ENCODE peak calls at places on chromosomes 6 and 20, in nine cellular contexts. One of them, this sample, is unnamed.

GRCh38 chr20:10131612-10132345 is 86.9 kb upstream of the SNAP25 start:
- DNase-seq in left ventricle myocardium inferior: peak; percentile 64
- DNase-seq in foreskin keratinocyte: peak; percentile 23
- DNase-seq in heart right ventricle: peak; percentile 71
- DNase-seq in iPS DF 6.9: peak; percentile 18
- DNase-seq in HAP-1: no peak
- DNase-seq in fibroblast of lung: peak; percentile 83
- DNase-seq in neural progenitor cell: peak; percentile 20
- DNase-seq in IMR-90: peak; percentile 67
- DNase-seq in this sample: peak; percentile 80

GRCh38 chr6:2094637-2095036 is 150.8 kb downstream of the GMDS start:
- DNase-seq in foreskin keratinocyte: no peak
- DNase-seq in HAP-1: no peak
- DNase-seq in heart right ventricle: no peak
- DNase-seq in neural progenitor cell: no peak
- DNase-seq in iPS DF 6.9: no peak
- DNase-seq in left ventricle myocardium inferior: no peak
- DNase-seq in IMR-90: no peak
- DNase-seq in fibroblast of lung: no peak
- DNase-seq in this sample: no peak

GRCh38 chr20:50014570-50015562 is 32.1 kb downstream of the SNAI1 start:
- DNase-seq in neural progenitor cell: no peak
- DNase-seq in HAP-1: no peak
- DNase-seq in foreskin keratinocyte: no peak
- DNase-seq in fibroblast of lung: no peak
- DNase-seq in heart right ventricle: no peak
- DNase-seq in IMR-90: no peak
- DNase-seq in iPS DF 6.9: no peak
- DNase-seq in left ventricle myocardium inferior: no peak
- DNase-seq in this sample: no peak

GRCh38 chr6:3915076-3915791 is 66.1 kb downstream of the FAM50B start:
- DNase-seq in heart right ventricle: no peak
- DNase-seq in left ventricle myocardium inferior: no peak
- DNase-seq in neural progenitor cell: no peak
- DNase-seq in HAP-1: no peak
- DNase-seq in iPS DF 6.9: no peak
- DNase-seq in foreskin keratinocyte: no peak
- DNase-seq in IMR-90: no peak
- DNase-seq in fibroblast of lung: no peak
- DNase-seq in this sample: no peak

GRCh38 chr6:54327631-54328030 is 19.4 kb downstream of the TINAG start:
- DNase-seq in foreskin keratinocyte: no peak
- DNase-seq in iPS DF 6.9: no peak
- DNase-seq in left ventricle myocardium inferior: no peak
- DNase-seq in HAP-1: no peak
- DNase-seq in IMR-90: peak; percentile 0
- DNase-seq in fibroblast of lung: peak; percentile 3
- DNase-seq in neural progenitor cell: no peak
- DNase-seq in heart right ventricle: no peak
- DNase-seq in this sample: no peak

GRCh38 chr6:1482381-1483166 is 93.2 kb downstream of the FOXF2 start:
- DNase-seq in left ventricle myocardium inferior: no peak
- DNase-seq in neural progenitor cell: no peak
- DNase-seq in IMR-90: peak; percentile 44
- DNase-seq in heart right ventricle: no peak
- DNase-seq in fibroblast of lung: no peak
- DNase-seq in HAP-1: no peak
- DNase-seq in iPS DF 6.9: no peak
- DNase-seq in foreskin keratinocyte: peak; percentile 59
- DNase-seq in this sample: no peak

GRCh38 chr20:50221501-50222323 is 31.1 kb downstream of the CEBPB start:
- DNase-seq in left ventricle myocardium inferior: peak; percentile 33
- DNase-seq in fibroblast of lung: peak; percentile 47
- DNase-seq in iPS DF 6.9: no peak
- DNase-seq in heart right ventricle: no peak
- DNase-seq in IMR-90: peak; percentile 17
- DNase-seq in neural progenitor cell: no peak
- DNase-seq in foreskin keratinocyte: no peak
- DNase-seq in HAP-1: no peak
- DNase-seq in this sample: no peak

GRCh38 chr6:138776659-138777058 is 3.1 kb downstream of the CCDC28A start:
- DNase-seq in foreskin keratinocyte: no peak
- DNase-seq in IMR-90: no peak
- DNase-seq in iPS DF 6.9: no peak
- DNase-seq in neural progenitor cell: no peak
- DNase-seq in left ventricle myocardium inferior: no peak
- DNase-seq in HAP-1: no peak
- DNase-seq in fibroblast of lung: no peak
- DNase-seq in heart right ventricle: no peak
- DNase-seq in this sample: no peak

GRCh38 chr20:25532015-25532751 is 53.1 kb downstream of the NINL start:
- DNase-seq in fibroblast of lung: no peak
- DNase-seq in IMR-90: no peak
- DNase-seq in neural progenitor cell: peak; percentile 82
- DNase-seq in HAP-1: peak; percentile 17
- DNase-seq in left ventricle myocardium inferior: no peak
- DNase-seq in heart right ventricle: no peak
- DNase-seq in foreskin keratinocyte: peak; percentile 69
- DNase-seq in iPS DF 6.9: no peak
- DNase-seq in this sample: no peak

GRCh38 chr6:157806496-157807215 is 16.4 kb upstream of the SNX9 start:
- DNase-seq in heart right ventricle: no peak
- DNase-seq in neural progenitor cell: no peak
- DNase-seq in fibroblast of lung: no peak
- DNase-seq in IMR-90: no peak
- DNase-seq in left ventricle myocardium inferior: no peak
- DNase-seq in HAP-1: no peak
- DNase-seq in foreskin keratinocyte: no peak
- DNase-seq in iPS DF 6.9: no peak
- DNase-seq in this sample: no peak

GRCh38 chr20:2114990-2115681 is 13.5 kb downstream of the STK35 start:
- DNase-seq in HAP-1: no peak
- DNase-seq in fibroblast of lung: peak; percentile 11
- DNase-seq in IMR-90: peak; percentile 72
- DNase-seq in heart right ventricle: no peak
- DNase-seq in neural progenitor cell: no peak
- DNase-seq in iPS DF 6.9: no peak
- DNase-seq in foreskin keratinocyte: no peak
- DNase-seq in left ventricle myocardium inferior: peak; percentile 40
- DNase-seq in this sample: no peak

GRCh38 chr6:7137335-7138106 is 29.8 kb downstream of the RREB1 start:
- DNase-seq in HAP-1: peak; percentile 77
- DNase-seq in IMR-90: peak; percentile 77
- DNase-seq in heart right ventricle: peak; percentile 53
- DNase-seq in left ventricle myocardium inferior: peak; percentile 59
- DNase-seq in iPS DF 6.9: no peak
- DNase-seq in neural progenitor cell: peak; percentile 48
- DNase-seq in fibroblast of lung: peak; percentile 71
- DNase-seq in foreskin keratinocyte: peak; percentile 62
- DNase-seq in this sample: peak; percentile 76

GRCh38 chr20:878511-879307 is 37.4 kb downstream of the ANGPT4 start:
- DNase-seq in iPS DF 6.9: peak; percentile 27
- DNase-seq in neural progenitor cell: peak; percentile 85
- DNase-seq in HAP-1: peak; percentile 78
- DNase-seq in left ventricle myocardium inferior: no peak
- DNase-seq in foreskin keratinocyte: no peak
- DNase-seq in fibroblast of lung: peak; percentile 11
- DNase-seq in heart right ventricle: no peak
- DNase-seq in IMR-90: peak; percentile 20
- DNase-seq in this sample: no peak

GRCh38 chr6:154996841-154997311 is 1.8 kb downstream of the TIAM2 start:
- DNase-seq in heart right ventricle: no peak
- DNase-seq in foreskin keratinocyte: peak; percentile 65
- DNase-seq in neural progenitor cell: peak; percentile 47
- DNase-seq in iPS DF 6.9: no peak
- DNase-seq in fibroblast of lung: no peak
- DNase-seq in left ventricle myocardium inferior: no peak
- DNase-seq in IMR-90: no peak
- DNase-seq in HAP-1: peak; percentile 33
- DNase-seq in this sample: no peak

GRCh38 chr6:52420668-52421358 is 671 bp downstream of the EFHC1 start:
- DNase-seq in foreskin keratinocyte: peak; percentile 42
- DNase-seq in fibroblast of lung: peak; percentile 52
- DNase-seq in iPS DF 6.9: no peak
- DNase-seq in HAP-1: peak; percentile 71
- DNase-seq in neural progenitor cell: peak; percentile 50
- DNase-seq in IMR-90: peak; percentile 33
- DNase-seq in heart right ventricle: no peak
- DNase-seq in left ventricle myocardium inferior: no peak
- DNase-seq in this sample: no peak

GRCh38 chr20:24766826-24767622 is 182.0 kb upstream of the CST7 start:
- DNase-seq in HAP-1: no peak
- DNase-seq in IMR-90: no peak
- DNase-seq in left ventricle myocardium inferior: no peak
- DNase-seq in foreskin keratinocyte: peak; percentile 43
- DNase-seq in heart right ventricle: no peak
- DNase-seq in neural progenitor cell: no peak
- DNase-seq in fibroblast of lung: no peak
- DNase-seq in iPS DF 6.9: no peak
- DNase-seq in this sample: no peak

GRCh38 chr6:45200510-45200909 is 127.6 kb upstream of the RUNX2 start:
- DNase-seq in fibroblast of lung: no peak
- DNase-seq in IMR-90: no peak
- DNase-seq in heart right ventricle: no peak
- DNase-seq in iPS DF 6.9: no peak
- DNase-seq in neural progenitor cell: no peak
- DNase-seq in foreskin keratinocyte: no peak
- DNase-seq in left ventricle myocardium inferior: no peak
- DNase-seq in HAP-1: no peak
- DNase-seq in this sample: no peak

GRCh38 chr6:127578900-127579299 is 1.9 kb downstream of the C6orf58 start:
- DNase-seq in left ventricle myocardium inferior: no peak
- DNase-seq in foreskin keratinocyte: no peak
- DNase-seq in heart right ventricle: no peak
- DNase-seq in iPS DF 6.9: no peak
- DNase-seq in HAP-1: no peak
- DNase-seq in IMR-90: no peak
- DNase-seq in fibroblast of lung: no peak
- DNase-seq in neural progenitor cell: no peak
- DNase-seq in this sample: no peak
- H3K4me1 ChIP-seq in left ventricle myocardium inferior: no peaks in the 10 kb centered on the region
- H3K4me1 ChIP-seq in foreskin keratinocyte: peaks cover 12% of the 10 kb centered on the region
- H3K4me1 ChIP-seq in heart right ventricle: no peaks in the 10 kb centered on the region
- H3K4me1 ChIP-seq in iPS DF 6.9: no peaks in the 10 kb centered on the region
- H3K4me1 ChIP-seq in HAP-1: no peaks in the 10 kb centered on the region
- H3K4me1 ChIP-seq in IMR-90: no peaks in the 10 kb centered on the region
- H3K4me1 ChIP-seq in fibroblast of lung: no peaks in the 10 kb centered on the region
- H3K4me1 ChIP-seq in neural progenitor cell: no peaks in the 10 kb centered on the region
- H3K4me1 ChIP-seq in this sample: no peaks in the 10 kb centered on the region

DNA sequence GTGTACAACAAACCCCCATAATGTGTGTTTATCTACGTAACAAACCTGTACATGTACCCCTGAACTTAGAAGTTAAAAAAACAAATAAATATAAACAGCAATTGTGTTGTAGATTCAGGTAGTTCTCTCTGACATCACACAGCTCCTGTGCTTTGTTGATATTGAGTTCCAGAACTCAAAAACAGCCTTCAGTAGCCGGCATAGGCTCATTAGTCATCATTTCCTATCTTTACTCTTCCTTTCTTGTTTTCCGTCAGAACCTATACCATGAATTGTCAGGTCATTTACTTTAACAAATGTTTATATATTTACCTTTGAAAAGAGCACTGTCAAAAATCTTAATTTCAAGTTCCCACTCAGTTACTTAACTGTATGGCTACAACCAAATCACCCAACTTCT is 88.8 kb downstream of the ADTRP start:
- DNase-seq in IMR-90: no peak
- DNase-seq in left ventricle myocardium inferior: no peak
- DNase-seq in neural progenitor cell: no peak
- DNase-seq in heart right ventricle: no peak
- DNase-seq in fibroblast of lung: no peak
- DNase-seq in HAP-1: no peak
- DNase-seq in foreskin keratinocyte: no peak
- DNase-seq in iPS DF 6.9: no peak
- DNase-seq in this sample: no peak
- H3K27me3 ChIP-seq in IMR-90: no peaks in the 10 kb centered on the region
- H3K27me3 ChIP-seq in left ventricle myocardium inferior: no peaks in the 10 kb centered on the region
- H3K27me3 ChIP-seq in neural progenitor cell: no peaks in the 10 kb centered on the region
- H3K27me3 ChIP-seq in heart right ventricle: no peaks in the 10 kb centered on the region
- H3K27me3 ChIP-seq in fibroblast of lung: no peaks in the 10 kb centered on the region
- H3K27me3 ChIP-seq in HAP-1: no peaks in the 10 kb centered on the region
- H3K27me3 ChIP-seq in foreskin keratinocyte: no peaks in the 10 kb centered on the region
- H3K27me3 ChIP-seq in iPS DF 6.9: no peaks in the 10 kb centered on the region
- H3K27me3 ChIP-seq in this sample: no peaks in the 10 kb centered on the region

DNA sequence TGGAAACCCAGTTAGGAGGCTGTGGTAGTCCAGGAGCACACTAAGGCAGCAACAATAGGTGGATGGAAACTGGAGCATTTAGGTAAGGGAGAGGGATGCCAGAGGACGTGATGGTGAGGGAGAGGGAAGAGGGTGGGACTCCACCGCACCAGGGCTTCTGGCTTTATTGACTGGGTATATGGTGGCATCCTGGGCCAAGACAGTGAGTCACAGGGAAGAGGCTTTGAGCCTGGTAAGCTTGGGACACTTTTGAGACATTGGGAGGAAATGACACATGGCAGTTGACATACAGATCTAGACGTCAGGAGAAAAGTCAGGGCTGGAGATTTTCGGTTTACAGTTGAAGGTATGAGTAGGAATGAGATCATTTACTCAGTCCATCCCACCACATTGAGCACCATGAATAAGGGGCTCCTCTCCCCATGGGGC is 14.9 kb downstream of the NT5E start:
- DNase-seq in IMR-90: peak; percentile 98
- DNase-seq in foreskin keratinocyte: peak; percentile 96
- DNase-seq in heart right ventricle: no peak
- DNase-seq in left ventricle myocardium inferior: no peak
- DNase-seq in iPS DF 6.9: no peak
- DNase-seq in fibroblast of lung: peak; percentile 94
- DNase-seq in HAP-1: no peak
- DNase-seq in neural progenitor cell: no peak
- DNase-seq in this sample: no peak
- H3K4me1 ChIP-seq in IMR-90: peaks cover 42% of the 10 kb centered on the region
- H3K4me1 ChIP-seq in foreskin keratinocyte: peaks cover 79% of the 10 kb centered on the region
- H3K4me1 ChIP-seq in heart right ventricle: peaks cover 17% of the 10 kb centered on the region
- H3K4me1 ChIP-seq in left ventricle myocardium inferior: peaks cover 32% of the 10 kb centered on the region
- H3K4me1 ChIP-seq in iPS DF 6.9: peaks cover 1% of the 10 kb centered on the region
- H3K4me1 ChIP-seq in fibroblast of lung: peaks cover 55% of the 10 kb centered on the region
- H3K4me1 ChIP-seq in HAP-1: no peaks in the 10 kb centered on the region
- H3K4me1 ChIP-seq in neural progenitor cell: no peaks in the 10 kb centered on the region
- H3K4me1 ChIP-seq in this sample: peaks cover 9% of the 10 kb centered on the region

DNA sequence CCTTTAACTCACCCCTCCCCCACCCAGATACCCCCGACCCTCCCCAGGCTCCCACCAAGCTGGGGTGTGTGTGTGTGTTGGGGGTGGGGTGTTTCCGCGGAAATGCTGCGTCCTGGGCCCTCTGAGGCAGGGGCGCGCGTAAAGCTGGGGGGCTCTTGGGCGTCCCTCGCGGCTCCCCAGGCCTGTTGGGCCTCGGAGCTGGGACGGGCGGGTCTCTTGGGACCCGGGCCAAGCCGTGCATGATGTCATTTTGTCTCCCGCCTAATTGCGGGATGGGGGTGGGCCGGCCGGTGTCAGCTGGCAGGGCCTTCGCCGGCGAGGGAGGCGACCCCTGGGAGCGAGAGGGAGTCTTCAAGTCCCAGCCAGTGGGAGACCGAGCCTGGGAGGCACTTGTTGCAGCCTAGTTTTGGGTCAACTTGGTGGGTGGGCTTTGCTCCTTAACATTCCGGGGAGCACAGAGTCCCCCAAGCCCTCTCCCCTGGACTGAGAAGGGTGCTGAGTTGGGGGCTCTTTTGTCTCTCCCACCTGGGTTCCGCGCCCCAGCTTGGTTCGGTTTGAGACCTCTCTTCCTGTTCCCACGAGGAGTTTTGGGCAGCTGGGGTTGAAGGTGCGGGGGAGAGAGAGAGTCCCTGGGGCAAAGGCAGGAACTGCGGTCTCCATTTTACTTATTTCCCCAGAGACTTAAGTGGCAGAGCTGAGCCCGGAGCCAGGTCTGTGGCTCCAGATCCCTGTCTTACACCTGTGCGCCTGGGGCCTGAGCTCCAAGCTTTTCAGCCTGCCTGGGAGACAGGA is 623 bp downstream of the MYBL2 start:
- DNase-seq in neural progenitor cell: peak; percentile 67
- DNase-seq in left ventricle myocardium inferior: no peak
- DNase-seq in foreskin keratinocyte: no peak
- DNase-seq in HAP-1: peak; percentile 72
- DNase-seq in IMR-90: no peak
- DNase-seq in heart right ventricle: no peak
- DNase-seq in fibroblast of lung: peak; percentile 13
- DNase-seq in iPS DF 6.9: no peak
- DNase-seq in this sample: no peak
- H3K27me3 ChIP-seq in neural progenitor cell: peaks cover 23% of the 10 kb centered on the region
- H3K27me3 ChIP-seq in left ventricle myocardium inferior: peaks cover 93% of the 10 kb centered on the region
- H3K27me3 ChIP-seq in foreskin keratinocyte: no peaks in the 10 kb centered on the region
- H3K27me3 ChIP-seq in HAP-1: no peaks in the 10 kb centered on the region
- H3K27me3 ChIP-seq in IMR-90: peaks cover 3% of the 10 kb centered on the region
- H3K27me3 ChIP-seq in heart right ventricle: peaks cover 58% of the 10 kb centered on the region
- H3K27me3 ChIP-seq in fibroblast of lung: no peaks in the 10 kb centered on the region
- H3K27me3 ChIP-seq in iPS DF 6.9: no peaks in the 10 kb centered on the region
- H3K27me3 ChIP-seq in this sample: peaks cover 5% of the 10 kb centered on the region